ENCODE peak calls at places on chromosomes 6 and 20, in five cellular contexts. M, N, U, P and W are unnamed samples.

GRCh38 chr6:162306616-162307015 is 420.9 kb downstream of the PRKN start:
- DNase-seq in N (no peak), P (no peak), U (no peak), M (no peak), W (no peak)

GRCh38 chr6:37137881-37138568 is 31.9 kb upstream of the PIM1 start:
- DNase-seq in M (no peak), N (no peak), U (no peak), P (no peak), W (peak)

GRCh38 chr6:53961679-53962370 is 149.4 kb upstream of the MLIP start:
- DNase-seq in M (no peak), U (no peak), N (peak), P (no peak), W (no peak)

GRCh38 chr20:49765846-49766541 is 46.6 kb upstream of the SLC9A8 start:
- DNase-seq in U (no peak), N (no peak), P (no peak), M (no peak), W (no peak)

GRCh38 chr6:37048851-37049734 is 43.6 kb downstream of the FGD2 start:
- DNase-seq in M (peak), N (peak), P (peak), U (no peak), W (no peak)

GRCh38 chr6:53179961-53180651 is 31.5 kb upstream of the GCM1 start:
- DNase-seq in U (no peak), P (peak), N (no peak), M (peak), W (no peak)

GRCh38 chr6:41659935-41660334 is 21.7 kb downstream of the MDFI start:
- DNase-seq in M (no peak), U (no peak), P (no peak), N (no peak), W (no peak)

GRCh38 chr6:119243657-119244056 is 105.9 kb downstream of the MAN1A1 start:
- DNase-seq in M (no peak), U (no peak), P (no peak), N (no peak), W (no peak)

GRCh38 chr20:60820918-60821317 is 431.1 kb upstream of the CDH4 start:
- DNase-seq in U (no peak), N (no peak), M (no peak), P (no peak), W (no peak)

GRCh38 chr6:22271044-22271443 is 25.8 kb downstream of the PRL start:
- DNase-seq in N (no peak), P (no peak), U (no peak), M (no peak), W (no peak)

GRCh38 chr6:161486326-161486725 is 212.5 kb upstream of the AGPAT4 start:
- DNase-seq in M (no peak), U (no peak), N (peak), P (peak), W (no peak)

GRCh38 chr6:76719449-76719848 is 647.0 kb upstream of the IMPG1 start:
- DNase-seq in M (no peak), N (no peak), P (no peak), U (no peak), W (no peak)